ENCODE peak calls at places on chromosomes 4 and X, in ten cellular contexts. X is SK-N-SH, Y is hepatocyte, R is HCT116, T is OCI-LY7, U is PC-9, N is PC-3, D is MM.1S, F is GM23338, L is Karpas-422. C is an unnamed sample. For H3K9me2, the result is how much of the 10 kb centered on the place peaks cover.

GRCh38 chr4:6951880-6952381 is 42.3 kb downstream of the TBC1D14 start:
- DNase-seq in X (no peak), Y (no peak), R (no peak), T (no peak), U (no peak), N (no peak), D (no peak), F (no peak), L (no peak), C (no peak)

GRCh38 chr4:179662522-179662921 is 2220.3 kb upstream of the AGA start:
- DNase-seq in X (no peak), Y (no peak), R (no peak), T (no peak), U (no peak), N (no peak), D (no peak), F (no peak), L (no peak), C (no peak)

GRCh38 chr4:100348472-100348871 is 158.2 kb upstream of the DDIT4L start:
- DNase-seq in X (no peak), Y (peak), R (peak), T (no peak), U (peak), N (peak), D (no peak), F (no peak), L (no peak), C (peak)

GRCh38 chrX:68894513-68895338 is 65.9 kb downstream of the EFNB1 start:
- DNase-seq in X (peak), Y (peak), R (no peak), T (no peak), U (peak), N (peak), D (no peak), F (peak), L (no peak), C (peak)

GRCh38 chr4:121736735-121737351 is 28.1 kb downstream of the SMIM43 start:
- DNase-seq in X (peak), Y (peak), R (peak), T (peak), U (peak), N (peak), D (peak), F (peak), L (peak), C (peak)

GRCh38 chrX:125205084-125205917 is 114.4 kb upstream of the TEX13C start:
- DNase-seq in X (peak), Y (peak), R (no peak), T (no peak), U (no peak), N (peak), D (no peak), F (peak), L (no peak), C (peak)

GRCh38 chrX:69741706-69742105 is 125.8 kb downstream of the EDA start:
- DNase-seq in X (no peak), Y (no peak), R (no peak), T (no peak), U (no peak), N (no peak), D (no peak), F (no peak), L (no peak), C (no peak)

GRCh38 chr4:41169256-41169655 is 45.1 kb downstream of the APBB2 start:
- DNase-seq in X (no peak), Y (no peak), R (no peak), T (no peak), U (no peak), N (no peak), D (no peak), F (no peak), L (no peak), C (no peak)

GRCh38 chr4:35300996-35301774 is 943.1 kb downstream of the ARAP2 start:
- DNase-seq in X (no peak), Y (no peak), R (no peak), T (no peak), U (no peak), N (no peak), D (no peak), F (peak), L (no peak), C (no peak)
- H2AFZ ChIP-seq in X (no peak), Y (no peak), R (no peak), T (no peak), U (no peak), N (no peak), D (no peak), F (peak), L (no peak), C (no peak)

GRCh38 chrX:153551135-153551534 is 33.7 kb downstream of the ATP2B3 start:
- DNase-seq in X (no peak), Y (no peak), R (no peak), T (no peak), U (no peak), N (no peak), D (no peak), F (no peak), L (no peak), C (peak)
- H3K9me2 ChIP-seq in X (under half), Y (under half), R (under half), T (under half), U (under half), N (under half), D (under half), F (under half), L (under half), C (under half)

DNA sequence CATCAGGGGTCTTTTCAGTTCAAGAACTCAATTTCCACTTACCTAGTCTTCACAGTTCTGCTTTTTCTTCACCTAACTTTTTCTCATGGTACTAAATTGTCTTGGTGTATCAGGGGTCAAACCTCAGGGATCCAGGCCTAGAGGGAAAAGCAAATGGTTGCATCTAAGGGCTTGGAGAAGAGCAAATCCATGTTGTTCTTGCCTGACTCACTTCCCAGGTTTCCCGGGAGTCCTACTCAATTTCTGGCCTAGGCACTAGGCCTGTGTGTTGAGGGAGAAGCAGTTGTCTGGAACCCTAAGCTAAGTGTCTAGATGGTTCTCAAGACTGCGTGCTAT is 191.9 kb upstream of the STK26 start:
- DNase-seq in X (no peak), Y (no peak), R (no peak), T (no peak), U (no peak), N (no peak), D (no peak), F (no peak), L (no peak), C (no peak)
- H2AFZ ChIP-seq in X (peak), Y (peak), R (peak), T (peak), U (peak), N (peak), D (peak), F (no peak), L (no peak), C (peak)

GRCh38 chr4:95506264-95506663 is 42.5 kb downstream of the UNC5C start:
- DNase-seq in X (no peak), Y (no peak), R (peak), T (no peak), U (no peak), N (peak), D (no peak), F (no peak), L (no peak), C (peak)

GRCh38 chr4:95507147-95507546 is 41.6 kb downstream of the UNC5C start:
- DNase-seq in X (no peak), Y (no peak), R (no peak), T (no peak), U (no peak), N (no peak), D (no peak), F (no peak), L (no peak), C (no peak)

GRCh38 chr4:95505801-95506200 is 43.0 kb downstream of the UNC5C start:
- DNase-seq in X (no peak), Y (no peak), R (no peak), T (no peak), U (no peak), N (no peak), D (no peak), F (no peak), L (no peak), C (no peak)

GRCh38 chr4:95505149-95505548 is 43.6 kb downstream of the UNC5C start:
- DNase-seq in X (no peak), Y (no peak), R (peak), T (no peak), U (no peak), N (no peak), D (no peak), F (no peak), L (no peak), C (no peak)

GRCh38 chr4:95504488-95504887 is 44.3 kb downstream of the UNC5C start:
- DNase-seq in X (no peak), Y (no peak), R (no peak), T (no peak), U (no peak), N (no peak), D (no peak), F (no peak), L (no peak), C (no peak)
- H3K9me2 ChIP-seq in X (under half), Y (under half), R (under half), T (under half), U (under half), N (under half), D (under half), F (under half), L (under half), C (under half)

DNA sequence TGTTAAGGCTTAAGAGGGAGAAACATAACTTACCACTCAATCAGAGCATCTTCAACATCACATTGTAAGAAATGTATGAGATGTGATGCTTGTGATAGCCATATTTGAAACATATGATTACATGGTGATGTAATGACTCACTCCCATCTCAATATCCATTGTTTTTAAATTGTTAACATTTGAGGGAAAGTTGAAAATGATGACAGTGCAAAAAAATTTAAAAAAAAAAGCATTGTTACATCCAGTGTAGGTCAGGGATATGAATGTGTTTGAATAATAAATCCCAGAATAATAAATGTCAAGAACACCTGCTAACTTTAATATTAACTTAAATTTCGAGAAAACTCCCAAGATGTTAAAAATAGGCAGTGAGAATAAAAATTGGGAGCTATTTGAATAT is 6.4 kb upstream of the CCSER1 start:
- DNase-seq in X (no peak), Y (no peak), R (no peak), T (no peak), U (no peak), N (no peak), D (no peak), F (no peak), L (no peak), C (no peak)
- H2AFZ ChIP-seq in X (no peak), Y (no peak), R (peak), T (no peak), U (no peak), N (no peak), D (no peak), F (peak), L (no peak), C (no peak)

GRCh38 chr4:85955614-85956295 is 404.1 kb downstream of the MAPK10 start:
- DNase-seq in X (no peak), Y (no peak), R (no peak), T (no peak), U (no peak), N (peak), D (no peak), F (peak), L (no peak), C (no peak)
- H3K9me2 ChIP-seq in X (under half), Y (under half), R (under half), T (under half), U (under half), N (under half), D (under half), F (under half), L (under half), C (under half)

GRCh38 chrX:105460366-105460765 is 239.9 kb upstream of the TEX13A start:
- DNase-seq in X (no peak), Y (no peak), R (no peak), T (no peak), U (no peak), N (peak), D (no peak), F (no peak), L (no peak), C (no peak)
- H2AFZ ChIP-seq in X (no peak), Y (no peak), R (no peak), T (no peak), U (no peak), N (peak), D (no peak), F (no peak), L (no peak), C (no peak)

GRCh38 chr4:172153694-172154093 is 340.5 kb downstream of the GALNTL6 start:
- DNase-seq in X (no peak), Y (no peak), R (no peak), T (no peak), U (no peak), N (no peak), D (no peak), F (no peak), L (no peak), C (no peak)

GRCh38 chr4:172152284-172152683 is 339.1 kb downstream of the GALNTL6 start:
- DNase-seq in X (no peak), Y (no peak), R (no peak), T (no peak), U (no peak), N (no peak), D (no peak), F (no peak), L (no peak), C (no peak)

GRCh38 chr4:172155838-172156345 is 342.7 kb downstream of the GALNTL6 start:
- DNase-seq in X (no peak), Y (no peak), R (no peak), T (no peak), U (no peak), N (no peak), D (no peak), F (no peak), L (no peak), C (no peak)
- H3K9me2 ChIP-seq in X (under half), Y (under half), R (under half), T (under half), U (under half), N (under half), D (under half), F (under half), L (under half), C (under half)

GRCh38 chrX:38515291-38515690 is 46.1 kb upstream of the TSPAN7 start:
- DNase-seq in X (no peak), Y (no peak), R (no peak), T (no peak), U (no peak), N (no peak), D (no peak), F (no peak), L (no peak), C (no peak)
- H2AFZ ChIP-seq in X (no peak), Y (no peak), R (no peak), T (no peak), U (no peak), N (no peak), D (no peak), F (no peak), L (no peak), C (no peak)

C was measured in GM23248.